ENCODE peak calls at places on chromosome 12, in four cellular contexts. One of them, this sample, is unnamed.

GRCh38 chr12:110270125-110270962 is 10.7 kb upstream of the ATP2A2 start:
- DNase-seq in neuronal stem cell: no peak
- DNase-seq in IMR-90: peak
- DNase-seq in H1: no peak
- DNase-seq in this sample: no peak

GRCh38 chr12:122527478-122527944 is 462 bp downstream of the KNTC1 start:
- DNase-seq in IMR-90: peak
- DNase-seq in H1: no peak
- DNase-seq in neuronal stem cell: no peak
- DNase-seq in this sample: peak

GRCh38 chr12:8033153-8034044 is 883 bp downstream of the FOXJ2 start:
- DNase-seq in neuronal stem cell: peak
- DNase-seq in IMR-90: peak
- DNase-seq in H1: no peak
- DNase-seq in this sample: peak

GRCh38 chr12:123094349-123095073 is 56.4 kb downstream of the PITPNM2 start:
- DNase-seq in neuronal stem cell: no peak
- DNase-seq in H1: no peak
- DNase-seq in IMR-90: peak
- DNase-seq in this sample: peak

GRCh38 chr12:52391618-52392002 is 6.2 kb upstream of the KRT84 start:
- DNase-seq in neuronal stem cell: no peak
- DNase-seq in H1: no peak
- DNase-seq in IMR-90: no peak
- DNase-seq in this sample: no peak

GRCh38 chr12:34336619-34337465 is 314.5 kb downstream of the ALG10 start:
- DNase-seq in H1: no peak
- DNase-seq in IMR-90: no peak
- DNase-seq in neuronal stem cell: no peak
- DNase-seq in this sample: no peak

GRCh38 chr12:65209655-65210043 is 40.3 kb downstream of the LEMD3 start:
- DNase-seq in neuronal stem cell: no peak
- DNase-seq in IMR-90: no peak
- DNase-seq in H1: no peak
- DNase-seq in this sample: no peak

GRCh38 chr12:87112946-87113345 is 856.8 kb upstream of the MGAT4C start:
- DNase-seq in H1: no peak
- DNase-seq in IMR-90: peak
- DNase-seq in neuronal stem cell: no peak
- DNase-seq in this sample: no peak

GRCh38 chr12:105928436-105928835 is 210.3 kb downstream of the NUAK1 start:
- DNase-seq in H1: no peak
- DNase-seq in neuronal stem cell: no peak
- DNase-seq in IMR-90: no peak
- DNase-seq in this sample: no peak

GRCh38 chr12:122825773-122826724 is 9.2 kb upstream of the HIP1R start:
- DNase-seq in H1: no peak
- DNase-seq in IMR-90: no peak
- DNase-seq in neuronal stem cell: no peak
- DNase-seq in this sample: peak

GRCh38 chr12:109625131-109625559 is 51.6 kb downstream of the MVK start:
- DNase-seq in H1: no peak
- DNase-seq in neuronal stem cell: no peak
- DNase-seq in IMR-90: peak
- DNase-seq in this sample: peak

GRCh38 chr12:99611590-99611989 is 36.0 kb upstream of the GARIN6 start:
- DNase-seq in neuronal stem cell: no peak
- DNase-seq in H1: no peak
- DNase-seq in IMR-90: no peak
- DNase-seq in this sample: no peak

GRCh38 chr12:32146074-32146873 is 39.6 kb downstream of the BICD1 start:
- DNase-seq in H1: no peak
- DNase-seq in neuronal stem cell: no peak
- DNase-seq in IMR-90: no peak
- DNase-seq in this sample: no peak

GRCh38 chr12:122951979-122952892 is 14.0 kb downstream of the ABCB9 start:
- DNase-seq in H1: no peak
- DNase-seq in neuronal stem cell: peak
- DNase-seq in IMR-90: peak
- DNase-seq in this sample: peak

GRCh38 chr12:55729592-55730446 is 1.0 kb upstream of the CD63 start:
- DNase-seq in IMR-90: peak
- DNase-seq in H1: no peak
- DNase-seq in neuronal stem cell: peak
- DNase-seq in this sample: peak

GRCh38 chr12:82966160-82966559 is 279.5 kb downstream of the TMTC2 start:
- DNase-seq in IMR-90: no peak
- DNase-seq in H1: no peak
- DNase-seq in neuronal stem cell: no peak
- DNase-seq in this sample: no peak

GRCh38 chr12:105256921-105257320 is 20.9 kb upstream of the APPL2 start:
- DNase-seq in neuronal stem cell: no peak
- DNase-seq in IMR-90: peak
- DNase-seq in H1: no peak
- DNase-seq in this sample: peak

GRCh38 chr12:33944703-33945437 is 77.4 kb upstream of the ALG10 start:
- DNase-seq in neuronal stem cell: no peak
- DNase-seq in H1: no peak
- DNase-seq in IMR-90: no peak
- DNase-seq in this sample: peak

GRCh38 chr12:27969011-27969900 is 3.3 kb downstream of the PTHLH start:
- DNase-seq in neuronal stem cell: no peak
- DNase-seq in H1: no peak
- DNase-seq in IMR-90: peak
- DNase-seq in this sample: no peak

GRCh38 chr12:56129210-56129691 is 1.2 kb downstream of the ESYT1 start:
- DNase-seq in IMR-90: peak
- DNase-seq in H1: no peak
- DNase-seq in neuronal stem cell: no peak
- DNase-seq in this sample: peak

GRCh38 chr12:43111608-43112007 is 440.4 kb downstream of the ADAMTS20 start:
- DNase-seq in H1: no peak
- DNase-seq in neuronal stem cell: no peak
- DNase-seq in IMR-90: peak
- DNase-seq in this sample: no peak

GRCh38 chr12:5407457-5407856 is 24.5 kb upstream of the NTF3 start:
- DNase-seq in neuronal stem cell: peak
- DNase-seq in IMR-90: peak
- DNase-seq in H1: no peak
- DNase-seq in this sample: no peak

GRCh38 chr12:105921055-105921454 is 217.7 kb downstream of the NUAK1 start:
- DNase-seq in IMR-90: no peak
- DNase-seq in neuronal stem cell: no peak
- DNase-seq in H1: no peak
- DNase-seq in this sample: no peak

GRCh38 chr12:109178532-109178931 is 62.1 kb downstream of the ACACB start:
- DNase-seq in neuronal stem cell: no peak
- DNase-seq in H1: no peak
- DNase-seq in IMR-90: no peak
- DNase-seq in this sample: no peak

GRCh38 chr12:101455685-101456084 is 19.5 kb upstream of the SPIC start:
- DNase-seq in IMR-90: no peak
- DNase-seq in neuronal stem cell: no peak
- DNase-seq in H1: no peak
- DNase-seq in this sample: no peak

GRCh38 chr12:123363743-123364531 is 710 bp downstream of the SBNO1 start:
- DNase-seq in neuronal stem cell: peak
- DNase-seq in H1: no peak
- DNase-seq in IMR-90: no peak
- DNase-seq in this sample: peak

GRCh38 chr12:56718167-56718566 is 6.9 kb downstream of the NACA start:
- DNase-seq in IMR-90: no peak
- DNase-seq in neuronal stem cell: no peak
- DNase-seq in H1: no peak
- DNase-seq in this sample: no peak

GRCh38 chr12:18320036-18320617 is 58.8 kb downstream of the PIK3C2G start:
- DNase-seq in IMR-90: peak
- DNase-seq in H1: peak
- DNase-seq in neuronal stem cell: peak
- DNase-seq in this sample: peak

GRCh38 chr12:72346331-72346944 is 74.3 kb downstream of the TRHDE start:
- DNase-seq in IMR-90: peak
- DNase-seq in neuronal stem cell: peak
- DNase-seq in H1: peak
- DNase-seq in this sample: peak

GRCh38 chr12:1517007-1517406 is 77.4 kb downstream of the FBXL14 start:
- DNase-seq in neuronal stem cell: no peak
- DNase-seq in H1: no peak
- DNase-seq in IMR-90: peak
- DNase-seq in this sample: peak

GRCh38 chr12:34605955-34606748 is 583.9 kb downstream of the ALG10 start:
- DNase-seq in neuronal stem cell: no peak
- DNase-seq in H1: no peak
- DNase-seq in IMR-90: no peak
- DNase-seq in this sample: no peak

GRCh38 chr12:111442301-111443045 is 36.8 kb downstream of the SH2B3 start:
- DNase-seq in H1: no peak
- DNase-seq in neuronal stem cell: no peak
- DNase-seq in IMR-90: no peak
- DNase-seq in this sample: no peak

GRCh38 chr12:105912911-105913514 is 225.7 kb downstream of the NUAK1 start:
- DNase-seq in IMR-90: peak
- DNase-seq in neuronal stem cell: no peak
- DNase-seq in H1: no peak
- DNase-seq in this sample: no peak

GRCh38 chr12:53530920-53531319 is 23.6 kb upstream of the NPFF start:
- DNase-seq in neuronal stem cell: no peak
- DNase-seq in IMR-90: peak
- DNase-seq in H1: no peak
- DNase-seq in this sample: peak

GRCh38 chr12:49553512-49554088 is 14.3 kb downstream of the MCRS1 start:
- DNase-seq in H1: no peak
- DNase-seq in neuronal stem cell: no peak
- DNase-seq in IMR-90: no peak
- DNase-seq in this sample: no peak

GRCh38 chr12:120231316-120232011 is 30.6 kb upstream of the RPLP0 start:
- DNase-seq in H1: peak
- DNase-seq in neuronal stem cell: no peak
- DNase-seq in IMR-90: peak
- DNase-seq in this sample: peak
- H2AK5ac ChIP-seq in H1: peak
- H2AK5ac ChIP-seq in neuronal stem cell: peak
- H2AK5ac ChIP-seq in IMR-90: peak
- H2AK5ac ChIP-seq in this sample: peak

DNA sequence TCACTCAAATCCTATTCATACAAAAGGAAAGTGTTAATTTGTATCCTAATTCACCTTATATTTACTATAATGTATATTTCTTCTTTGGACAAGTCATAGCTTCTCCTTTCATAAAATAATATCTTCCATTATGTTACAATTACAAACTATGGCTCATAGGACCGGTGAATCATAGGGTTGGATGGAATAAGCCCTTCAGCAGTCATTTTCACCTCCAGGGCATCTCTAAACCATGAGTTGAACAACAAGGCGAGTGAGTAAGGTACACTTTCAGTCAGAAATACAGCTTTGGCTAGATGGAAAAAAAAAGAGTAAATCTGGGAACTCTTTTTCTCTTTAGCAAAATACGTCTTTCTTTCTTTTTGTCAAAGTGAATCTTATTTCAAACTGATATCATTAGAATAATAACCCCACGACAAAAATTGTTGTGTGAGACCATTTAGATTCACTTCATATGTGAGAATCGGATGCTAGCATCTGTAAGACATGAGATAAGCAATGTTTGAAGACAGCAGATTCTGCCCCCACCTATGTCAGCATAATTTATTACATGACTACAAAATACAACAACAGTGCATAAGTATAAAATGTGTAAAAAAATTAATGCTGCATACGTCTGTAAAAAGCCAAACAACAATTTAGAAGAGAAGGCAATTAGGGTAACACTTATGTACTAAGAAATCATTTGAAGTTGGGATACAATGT is 184.4 kb upstream of the SLC38A2 start:
- DNase-seq in IMR-90: peak
- DNase-seq in H1: no peak
- DNase-seq in neuronal stem cell: no peak
- DNase-seq in this sample: peak
- H3K27ac ChIP-seq in IMR-90: peak
- H3K27ac ChIP-seq in H1: no peak
- H3K27ac ChIP-seq in neuronal stem cell: no peak
- H3K27ac ChIP-seq in this sample: no peak

GRCh38 chr12:6753772-6754356 is 923 bp upstream of the MLF2 start:
- DNase-seq in H1: no peak
- DNase-seq in IMR-90: no peak
- DNase-seq in neuronal stem cell: no peak
- DNase-seq in this sample: no peak
- H2AK5ac ChIP-seq in H1: no peak
- H2AK5ac ChIP-seq in IMR-90: no peak
- H2AK5ac ChIP-seq in neuronal stem cell: no peak
- H2AK5ac ChIP-seq in this sample: no peak

GRCh38 chr12:68106660-68107059 is 52.9 kb downstream of the IFNG start:
- DNase-seq in H1: no peak
- DNase-seq in IMR-90: no peak
- DNase-seq in neuronal stem cell: no peak
- DNase-seq in this sample: no peak
- H3K27ac ChIP-seq in H1: no peak
- H3K27ac ChIP-seq in IMR-90: no peak
- H3K27ac ChIP-seq in neuronal stem cell: no peak
- H3K27ac ChIP-seq in this sample: no peak

GRCh38 chr12:124371970-124372555 is 77.2 kb downstream of the RFLNA start:
- DNase-seq in IMR-90: no peak
- DNase-seq in H1: no peak
- DNase-seq in neuronal stem cell: no peak
- DNase-seq in this sample: no peak
- H2AK5ac ChIP-seq in IMR-90: no peak
- H2AK5ac ChIP-seq in H1: no peak
- H2AK5ac ChIP-seq in neuronal stem cell: no peak
- H2AK5ac ChIP-seq in this sample: no peak

GRCh38 chr12:120468271-120468845 is 1.2 kb downstream of the SRSF9 start:
- DNase-seq in H1: no peak
- DNase-seq in neuronal stem cell: peak
- DNase-seq in IMR-90: peak
- DNase-seq in this sample: peak
- H3K27ac ChIP-seq in H1: peak
- H3K27ac ChIP-seq in neuronal stem cell: peak
- H3K27ac ChIP-seq in IMR-90: peak
- H3K27ac ChIP-seq in this sample: peak

This sample was measured in trophoblast cell.